ENCODE peak calls at places on chromosomes 5 and 9, in four cellular contexts. E is activated CD4-positive, alpha-beta T cell treated with anti-CD3 and anti-CD28 coated beads for 36 hours; H is activated effector memory CD4-positive, alpha-beta T cell treated with anti-CD3 and anti-CD28 coated beads, Interleukin-2, amount 50 U/mL, for 16 hours; I is kidney. V is an unnamed sample.

GRCh38 chr9:87149794-87150193 is 202.5 kb upstream of the GAS1 start:
- DNase-seq in E (no peak), H (no peak), I (no peak), V (no peak)

GRCh38 chr9:89410022-89410421 is 87.9 kb downstream of the SEMA4D start:
- DNase-seq in E (peak), H (no peak), I (no peak), V (no peak)

GRCh38 chr9:113446323-113446740 is 17.2 kb upstream of the RGS3 start:
- DNase-seq in E (peak), H (no peak), I (no peak), V (no peak)

GRCh38 chr5:117475925-117476324 is 901.3 kb upstream of the SEMA6A start:
- DNase-seq in E (no peak), H (no peak), I (no peak), V (no peak)

GRCh38 chr5:107875834-107876233 is 205.1 kb upstream of the EFNA5 start:
- DNase-seq in E (no peak), H (no peak), I (no peak), V (peak)

GRCh38 chr5:141477815-141478214 is 2.0 kb downstream of the PCDHGC3 start:
- DNase-seq in E (no peak), H (no peak), I (no peak), V (no peak)

GRCh38 chr5:122608222-122608621 is 166.7 kb upstream of the SNX2 start:
- DNase-seq in E (no peak), H (no peak), I (no peak), V (no peak)

GRCh38 chr5:178590924-178591423 is 781 bp upstream of the COL23A1 start:
- DNase-seq in E (no peak), H (no peak), I (no peak), V (no peak)

GRCh38 chr9:684950-685340 is 156.6 kb upstream of the DMRT1 start:
- DNase-seq in E (no peak), H (no peak), I (no peak), V (no peak)

GRCh38 chr5:158135682-158136176 is 276.8 kb upstream of the CLINT1 start:
- DNase-seq in E (no peak), H (no peak), I (no peak), V (peak)

GRCh38 chr5:134242146-134242545 is 16.3 kb upstream of the PPP2CA start:
- DNase-seq in E (no peak), H (no peak), I (no peak), V (no peak)

GRCh38 chr5:39780341-39780740 is 355.6 kb upstream of the DAB2 start:
- DNase-seq in E (no peak), H (no peak), I (no peak), V (no peak)

GRCh38 chr9:115127191-115127817 is 9.3 kb upstream of the TNC start:
- DNase-seq in E (no peak), H (no peak), I (no peak), V (no peak)

GRCh38 chr5:156699147-156699546 is 150.9 kb upstream of the PPP1R2B start:
- DNase-seq in E (no peak), H (no peak), I (no peak), V (no peak)

GRCh38 chr5:67577424-67577823 is 380.8 kb upstream of the CD180 start:
- DNase-seq in E (no peak), H (no peak), I (no peak), V (no peak)

GRCh38 chr5:102893942-102894341 is 138.8 kb downstream of the PAM start:
- DNase-seq in E (no peak), H (no peak), I (no peak), V (no peak)

GRCh38 chr9:87554177-87554940 is 56.7 kb downstream of the DAPK1 start:
- DNase-seq in E (no peak), H (no peak), I (no peak), V (no peak)

GRCh38 chr9:37471942-37472679 is 6.9 kb upstream of the ZBTB5 start:
- DNase-seq in E (no peak), H (no peak), I (no peak), V (no peak)

GRCh38 chr5:172179032-172179989 is 8.7 kb downstream of the STK10 start:
- DNase-seq in E (peak), H (peak), I (no peak), V (no peak)

GRCh38 chr9:78031271-78031825 is at the start of gene GNAQ:
- DNase-seq in E (peak), H (no peak), I (peak), V (peak)

GRCh38 chr9:127846451-127847154 is 7.9 kb downstream of the ENG start:
- DNase-seq in E (no peak), H (no peak), I (no peak), V (no peak)

GRCh38 chr9:114574438-114574837 is 13.1 kb upstream of the ATP6V1G1 start:
- DNase-seq in E (no peak), H (no peak), I (no peak), V (no peak)

GRCh38 chr5:151298063-151298462 is 5.5 kb downstream of the SLC36A3 start:
- DNase-seq in E (no peak), H (no peak), I (no peak), V (peak)

GRCh38 chr5:89120719-89121118 is 237.7 kb upstream of the MEF2C start:
- DNase-seq in E (no peak), H (no peak), I (no peak), V (no peak)

GRCh38 chr9:109455861-109456260 is 42.2 kb downstream of the PTPN3 start:
- DNase-seq in E (no peak), H (no peak), I (no peak), V (no peak)

GRCh38 chr5:18010053-18010452 is 375.8 kb downstream of the TAF11L14 start:
- DNase-seq in E (no peak), H (no peak), I (no peak), V (no peak)

GRCh38 chr9:124010303-124010664 is 1.3 kb upstream of the LHX2 start:
- DNase-seq in E (no peak), H (no peak), I (no peak), V (no peak)

GRCh38 chr5:33148076-33148501 is 292.7 kb upstream of the TARS1 start:
- DNase-seq in E (no peak), H (no peak), I (no peak), V (no peak)

GRCh38 chr9:132026932-132027585 is 52.6 kb downstream of the MED27 start:
- DNase-seq in E (no peak), H (no peak), I (no peak), V (no peak)

V was measured in nephron progenitor cell.